ENCODE peak calls at places on chromosomes 4 and X, in six cellular contexts. One of them, this sample, is unnamed.

GRCh38 chr4:18934197-18934596 is 912.6 kb upstream of the LCORL start:
- DNase-seq in SK-N-SH: peak; percentile 3
- DNase-seq in sigmoid colon: no peak
- DNase-seq in stomach: no peak
- DNase-seq in transverse colon: no peak
- DNase-seq in suprapubic skin: no peak
- DNase-seq in this sample: no peak

GRCh38 chrX:123085311-123085940 is 98.7 kb upstream of the GRIA3 start:
- DNase-seq in stomach: no peak
- DNase-seq in sigmoid colon: no peak
- DNase-seq in SK-N-SH: no peak
- DNase-seq in suprapubic skin: no peak
- DNase-seq in transverse colon: no peak
- DNase-seq in this sample: no peak

GRCh38 chr4:155543126-155543765 is 123.4 kb upstream of the GUCY1A1 start:
- DNase-seq in sigmoid colon: no peak
- DNase-seq in suprapubic skin: no peak
- DNase-seq in stomach: no peak
- DNase-seq in SK-N-SH: no peak
- DNase-seq in transverse colon: no peak
- DNase-seq in this sample: no peak

GRCh38 chr4:7420661-7421040 is 14.1 kb downstream of the PSAPL1 start:
- DNase-seq in stomach: peak; percentile 24
- DNase-seq in transverse colon: no peak
- DNase-seq in suprapubic skin: peak; percentile 79
- DNase-seq in sigmoid colon: peak; percentile 60
- DNase-seq in SK-N-SH: no peak
- DNase-seq in this sample: peak; percentile 63

GRCh38 chr4:149371021-149371420 is 444.6 kb downstream of the IQCM start:
- DNase-seq in SK-N-SH: peak; percentile 3
- DNase-seq in stomach: no peak
- DNase-seq in sigmoid colon: no peak
- DNase-seq in suprapubic skin: no peak
- DNase-seq in transverse colon: peak; percentile 10
- DNase-seq in this sample: no peak

GRCh38 chr4:39976945-39977488 is 694 bp downstream of the PDS5A start:
- DNase-seq in sigmoid colon: peak; percentile 71
- DNase-seq in SK-N-SH: no peak
- DNase-seq in stomach: peak; percentile 29
- DNase-seq in transverse colon: peak; percentile 39
- DNase-seq in suprapubic skin: peak; percentile 81
- DNase-seq in this sample: peak; percentile 91

GRCh38 chr4:109912706-109913621 is at the start of gene EGF:
- DNase-seq in sigmoid colon: no peak
- DNase-seq in suprapubic skin: no peak
- DNase-seq in stomach: no peak
- DNase-seq in transverse colon: no peak
- DNase-seq in SK-N-SH: no peak
- DNase-seq in this sample: no peak

GRCh38 chrX:39582091-39582490 is 515.7 kb downstream of the BCOR start:
- DNase-seq in transverse colon: no peak
- DNase-seq in stomach: peak; percentile 39
- DNase-seq in sigmoid colon: no peak
- DNase-seq in suprapubic skin: no peak
- DNase-seq in SK-N-SH: no peak
- DNase-seq in this sample: no peak

GRCh38 chrX:147476008-147476407 is 435.7 kb upstream of the FMR1 start:
- DNase-seq in suprapubic skin: no peak
- DNase-seq in SK-N-SH: peak; percentile 1
- DNase-seq in stomach: no peak
- DNase-seq in transverse colon: peak; percentile 7
- DNase-seq in sigmoid colon: no peak
- DNase-seq in this sample: no peak

GRCh38 chr4:12170308-12170707 is 741.6 kb upstream of the HS3ST1 start:
- DNase-seq in sigmoid colon: no peak
- DNase-seq in suprapubic skin: no peak
- DNase-seq in transverse colon: no peak
- DNase-seq in stomach: no peak
- DNase-seq in SK-N-SH: no peak
- DNase-seq in this sample: no peak
- TF ChIP-seq POLR2AphosphoS5 in sigmoid colon: no peak
- TF ChIP-seq POLR2AphosphoS5 in suprapubic skin: no peak
- TF ChIP-seq POLR2AphosphoS5 in transverse colon: no peak
- TF ChIP-seq POLR2AphosphoS5 in stomach: no peak
- TF ChIP-seq POLR2AphosphoS5 in SK-N-SH: no peak
- TF ChIP-seq POLR2AphosphoS5 in this sample: no peak

DNA sequence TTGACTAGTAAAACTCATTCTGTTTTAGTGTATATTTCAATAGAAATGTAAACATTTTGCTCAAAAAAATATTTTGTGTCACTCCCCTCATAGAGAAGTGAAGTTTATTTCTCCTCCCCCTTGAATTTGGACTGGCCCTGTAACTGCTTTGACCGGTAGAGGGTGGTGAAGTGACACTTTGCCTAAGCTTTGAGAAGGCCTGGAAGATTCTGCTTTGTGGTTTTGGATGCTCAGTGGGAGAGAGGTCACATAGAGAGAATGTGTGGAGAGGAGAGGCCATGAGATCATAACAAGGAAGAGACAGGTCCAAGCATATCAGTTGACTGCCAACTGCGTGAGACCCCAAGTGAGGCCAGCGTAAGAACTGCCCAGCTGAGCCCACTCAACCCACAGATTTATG is 19.1 kb upstream of the ARX start:
- DNase-seq in stomach: no peak
- DNase-seq in transverse colon: no peak
- DNase-seq in suprapubic skin: no peak
- DNase-seq in SK-N-SH: no peak
- DNase-seq in sigmoid colon: no peak
- DNase-seq in this sample: no peak
- TF ChIP-seq CTCF in stomach: no peak
- TF ChIP-seq CTCF in transverse colon: no peak
- TF ChIP-seq CTCF in suprapubic skin: no peak
- TF ChIP-seq CTCF in SK-N-SH: no peak
- TF ChIP-seq CTCF in sigmoid colon: no peak
- TF ChIP-seq CTCF in this sample: no peak

GRCh38 chrX:103554687-103555417 is 30.5 kb upstream of the TCEAL4 start:
- DNase-seq in transverse colon: peak; percentile 24
- DNase-seq in sigmoid colon: peak; percentile 66
- DNase-seq in suprapubic skin: no peak
- DNase-seq in SK-N-SH: peak; percentile 41
- DNase-seq in stomach: peak; percentile 56
- DNase-seq in this sample: no peak
- TF ChIP-seq EP300 in transverse colon: no peak
- TF ChIP-seq EP300 in sigmoid colon: no peak
- TF ChIP-seq EP300 in suprapubic skin: no peak
- TF ChIP-seq EP300 in SK-N-SH: no peak
- TF ChIP-seq EP300 in stomach: no peak
- TF ChIP-seq EP300 in this sample: no peak

GRCh38 chrX:56994375-56995270 is 718 bp downstream of the SPIN3 start:
- DNase-seq in sigmoid colon: no peak
- DNase-seq in SK-N-SH: peak; percentile 18
- DNase-seq in transverse colon: no peak
- DNase-seq in suprapubic skin: no peak
- DNase-seq in stomach: no peak
- DNase-seq in this sample: peak; percentile 48

GRCh38 chrX:56995271-56995994 is at the start of gene SPIN3:
- DNase-seq in transverse colon: peak; percentile 89
- DNase-seq in stomach: peak; percentile 84
- DNase-seq in SK-N-SH: peak; percentile 80
- DNase-seq in sigmoid colon: peak; percentile 89
- DNase-seq in suprapubic skin: peak; percentile 77
- DNase-seq in this sample: peak; percentile 83
- TF ChIP-seq POLR2AphosphoS5 in transverse colon: peak; percentile 66
- TF ChIP-seq POLR2AphosphoS5 in stomach: peak; percentile 79
- TF ChIP-seq POLR2AphosphoS5 in SK-N-SH: peak; percentile 78
- TF ChIP-seq POLR2AphosphoS5 in sigmoid colon: peak; percentile 75
- TF ChIP-seq POLR2AphosphoS5 in suprapubic skin: no peak
- TF ChIP-seq POLR2AphosphoS5 in this sample: peak; percentile 65

GRCh38 chrX:5458300-5458699 is 770.4 kb downstream of the NLGN4X start:
- DNase-seq in transverse colon: no peak
- DNase-seq in SK-N-SH: peak; percentile 2
- DNase-seq in sigmoid colon: no peak
- DNase-seq in stomach: no peak
- DNase-seq in suprapubic skin: no peak
- DNase-seq in this sample: no peak
- TF ChIP-seq CTCF in transverse colon: no peak
- TF ChIP-seq CTCF in SK-N-SH: no peak
- TF ChIP-seq CTCF in sigmoid colon: no peak
- TF ChIP-seq CTCF in stomach: no peak
- TF ChIP-seq CTCF in suprapubic skin: no peak
- TF ChIP-seq CTCF in this sample: no peak

DNA sequence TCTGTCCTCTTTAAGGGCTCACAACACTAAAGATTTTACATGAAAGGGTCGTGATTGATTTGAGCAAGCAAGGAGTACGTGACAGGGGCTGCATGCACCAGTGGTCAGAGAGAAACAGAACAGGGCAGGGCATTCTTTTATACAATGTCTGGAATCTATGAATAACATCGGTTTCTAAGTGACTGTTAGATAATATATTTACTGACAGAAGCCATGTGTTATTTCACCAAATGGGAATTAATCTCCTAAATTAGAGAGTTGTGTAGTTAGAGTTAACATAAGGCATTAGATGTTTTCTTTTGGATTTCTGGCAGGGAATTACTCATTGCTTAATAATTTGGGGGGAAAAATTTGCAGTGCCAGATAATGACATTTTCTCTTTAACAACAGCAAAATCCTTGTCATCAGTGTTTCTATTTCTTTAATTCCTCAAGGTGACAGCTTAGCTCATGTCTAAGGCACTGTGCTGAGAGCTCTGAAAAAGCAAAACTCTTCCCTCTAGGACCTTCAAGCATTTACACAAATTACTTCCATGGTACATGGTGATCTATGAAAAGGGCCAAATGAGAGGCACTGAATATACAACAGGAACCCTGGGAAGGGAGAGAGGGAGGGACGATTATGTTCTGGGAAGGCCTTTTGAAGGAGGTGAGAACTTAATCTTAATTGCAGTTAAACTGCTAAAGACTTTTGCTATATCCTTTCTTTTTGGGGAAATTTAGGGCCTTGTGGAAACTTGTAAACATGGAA is 145.0 kb downstream of the RTL3 start:
- DNase-seq in SK-N-SH: no peak
- DNase-seq in stomach: no peak
- DNase-seq in sigmoid colon: no peak
- DNase-seq in transverse colon: no peak
- DNase-seq in suprapubic skin: no peak
- DNase-seq in this sample: no peak
- TF ChIP-seq EP300 in SK-N-SH: no peak
- TF ChIP-seq EP300 in stomach: no peak
- TF ChIP-seq EP300 in sigmoid colon: no peak
- TF ChIP-seq EP300 in transverse colon: no peak
- TF ChIP-seq EP300 in suprapubic skin: no peak
- TF ChIP-seq EP300 in this sample: no peak

GRCh38 chr4:88706574-88706973 is 8.9 kb upstream of the NAP1L5 start:
- DNase-seq in stomach: no peak
- DNase-seq in sigmoid colon: no peak
- DNase-seq in transverse colon: no peak
- DNase-seq in suprapubic skin: no peak
- DNase-seq in SK-N-SH: peak; percentile 57
- DNase-seq in this sample: no peak
- TF ChIP-seq POLR2AphosphoS5 in stomach: peak; percentile 66
- TF ChIP-seq POLR2AphosphoS5 in sigmoid colon: no peak
- TF ChIP-seq POLR2AphosphoS5 in transverse colon: no peak
- TF ChIP-seq POLR2AphosphoS5 in suprapubic skin: no peak
- TF ChIP-seq POLR2AphosphoS5 in SK-N-SH: no peak
- TF ChIP-seq POLR2AphosphoS5 in this sample: no peak

DNA sequence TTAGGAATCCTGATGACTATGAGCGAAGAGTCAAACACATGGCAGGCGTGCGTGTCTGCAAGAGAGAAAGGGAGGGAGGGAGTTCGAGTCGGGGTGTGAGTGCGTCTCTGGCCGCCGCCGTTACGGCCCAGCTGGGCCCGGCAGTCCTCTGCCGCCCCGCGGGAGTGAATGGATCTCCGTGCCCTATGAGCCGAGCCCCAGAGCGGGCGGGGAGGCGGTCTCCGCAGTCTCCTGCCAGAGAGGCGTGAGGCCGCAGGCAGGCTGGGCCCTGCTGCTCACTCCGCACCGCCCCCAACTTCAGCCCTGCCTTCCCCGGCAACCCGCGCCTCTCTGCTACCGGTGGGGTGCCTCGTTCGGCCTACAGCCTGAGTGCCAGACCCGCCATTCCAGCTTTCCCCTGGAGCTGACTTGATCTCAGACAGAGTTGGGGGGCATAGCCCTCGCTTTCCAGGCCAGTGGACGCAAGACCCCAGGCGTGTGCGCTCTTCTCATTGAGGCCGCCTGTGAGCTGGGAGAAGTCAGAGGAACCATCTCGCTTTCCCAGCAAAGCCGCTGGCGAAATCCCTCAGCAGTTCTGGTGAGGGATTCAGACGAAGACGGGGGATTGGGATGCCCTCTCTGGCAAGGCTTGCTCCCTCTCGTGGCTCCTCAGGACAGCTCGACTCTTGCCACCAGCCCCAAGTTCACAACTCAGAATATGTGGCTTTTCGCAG is 1.4 kb downstream of the SLC16A2 start:
- DNase-seq in transverse colon: peak; percentile 35
- DNase-seq in suprapubic skin: peak; percentile 80
- DNase-seq in sigmoid colon: peak; percentile 90
- DNase-seq in SK-N-SH: peak; percentile 76
- DNase-seq in stomach: peak; percentile 59
- DNase-seq in this sample: peak; percentile 33
- TF ChIP-seq CTCF in transverse colon: no peak
- TF ChIP-seq CTCF in suprapubic skin: no peak
- TF ChIP-seq CTCF in sigmoid colon: no peak
- TF ChIP-seq CTCF in SK-N-SH: peak; percentile 46
- TF ChIP-seq CTCF in stomach: no peak
- TF ChIP-seq CTCF in this sample: peak; percentile 5

GRCh38 chr4:129550281-129550785 is 454.4 kb downstream of the C4orf33 start:
- DNase-seq in suprapubic skin: no peak
- DNase-seq in stomach: no peak
- DNase-seq in transverse colon: no peak
- DNase-seq in sigmoid colon: no peak
- DNase-seq in SK-N-SH: no peak
- DNase-seq in this sample: no peak
- TF ChIP-seq EP300 in suprapubic skin: no peak
- TF ChIP-seq EP300 in stomach: no peak
- TF ChIP-seq EP300 in transverse colon: no peak
- TF ChIP-seq EP300 in sigmoid colon: no peak
- TF ChIP-seq EP300 in SK-N-SH: no peak
- TF ChIP-seq EP300 in this sample: no peak

This sample was measured in upper lobe of left lung.